ENCODE peak calls at places on chromosomes 1 and 21, in four cellular contexts. One of them, this sample, is unnamed.

GRCh38 chr1:58505286-58505685 is 41.2 kb downstream of the OMA1 start:
- DNase-seq in activated CD4-positive, alpha-beta T cell treated with anti-CD3 and anti-CD28 coated beads, Interleukin-2, amount 10 ng/mL, durations not matched to agents 7 days and 5 days: no peak
- DNase-seq in GM19239: no peak
- DNase-seq in left cardiac atrium: no peak
- DNase-seq in this sample: no peak

GRCh38 chr1:19448491-19449439 is 36.6 kb downstream of the CAPZB start:
- DNase-seq in left cardiac atrium: peak; percentile 62
- DNase-seq in GM19239: no peak
- DNase-seq in activated CD4-positive, alpha-beta T cell treated with anti-CD3 and anti-CD28 coated beads, Interleukin-2, amount 10 ng/mL, durations not matched to agents 7 days and 5 days: no peak
- DNase-seq in this sample: peak; percentile 84

GRCh38 chr1:52037402-52037814 is 3.8 kb upstream of the KTI12 start:
- DNase-seq in left cardiac atrium: no peak
- DNase-seq in GM19239: no peak
- DNase-seq in activated CD4-positive, alpha-beta T cell treated with anti-CD3 and anti-CD28 coated beads, Interleukin-2, amount 10 ng/mL, durations not matched to agents 7 days and 5 days: no peak
- DNase-seq in this sample: no peak

GRCh38 chr1:161999318-162000052 is 24.2 kb downstream of the OLFML2B start:
- DNase-seq in GM19239: no peak
- DNase-seq in activated CD4-positive, alpha-beta T cell treated with anti-CD3 and anti-CD28 coated beads, Interleukin-2, amount 10 ng/mL, durations not matched to agents 7 days and 5 days: no peak
- DNase-seq in left cardiac atrium: no peak
- DNase-seq in this sample: no peak

GRCh38 chr1:7300893-7301292 is 470.2 kb upstream of the VAMP3 start:
- DNase-seq in GM19239: no peak
- DNase-seq in left cardiac atrium: no peak
- DNase-seq in activated CD4-positive, alpha-beta T cell treated with anti-CD3 and anti-CD28 coated beads, Interleukin-2, amount 10 ng/mL, durations not matched to agents 7 days and 5 days: no peak
- DNase-seq in this sample: no peak

GRCh38 chr21:33240404-33240803 is 10.7 kb downstream of the IFNAR2 start:
- DNase-seq in GM19239: no peak
- DNase-seq in left cardiac atrium: no peak
- DNase-seq in activated CD4-positive, alpha-beta T cell treated with anti-CD3 and anti-CD28 coated beads, Interleukin-2, amount 10 ng/mL, durations not matched to agents 7 days and 5 days: no peak
- DNase-seq in this sample: no peak

GRCh38 chr1:164446020-164446419 is 113.0 kb upstream of the PBX1 start:
- DNase-seq in activated CD4-positive, alpha-beta T cell treated with anti-CD3 and anti-CD28 coated beads, Interleukin-2, amount 10 ng/mL, durations not matched to agents 7 days and 5 days: no peak
- DNase-seq in left cardiac atrium: no peak
- DNase-seq in GM19239: no peak
- DNase-seq in this sample: no peak

GRCh38 chr1:65825736-65826135 is 33.0 kb downstream of the PDE4B start:
- DNase-seq in activated CD4-positive, alpha-beta T cell treated with anti-CD3 and anti-CD28 coated beads, Interleukin-2, amount 10 ng/mL, durations not matched to agents 7 days and 5 days: no peak
- DNase-seq in left cardiac atrium: no peak
- DNase-seq in GM19239: no peak
- DNase-seq in this sample: no peak

GRCh38 chr21:35342440-35342839 is 293.3 kb upstream of the RUNX1 start:
- DNase-seq in GM19239: peak; percentile 19
- DNase-seq in activated CD4-positive, alpha-beta T cell treated with anti-CD3 and anti-CD28 coated beads, Interleukin-2, amount 10 ng/mL, durations not matched to agents 7 days and 5 days: no peak
- DNase-seq in left cardiac atrium: no peak
- DNase-seq in this sample: no peak

GRCh38 chr1:182259963-182260362 is 131.6 kb downstream of the GLUL start:
- DNase-seq in left cardiac atrium: no peak
- DNase-seq in activated CD4-positive, alpha-beta T cell treated with anti-CD3 and anti-CD28 coated beads, Interleukin-2, amount 10 ng/mL, durations not matched to agents 7 days and 5 days: no peak
- DNase-seq in GM19239: no peak
- DNase-seq in this sample: no peak

GRCh38 chr1:13725714-13726175 is 25.8 kb downstream of the PRDM2 start:
- DNase-seq in GM19239: no peak
- DNase-seq in activated CD4-positive, alpha-beta T cell treated with anti-CD3 and anti-CD28 coated beads, Interleukin-2, amount 10 ng/mL, durations not matched to agents 7 days and 5 days: peak; percentile 71
- DNase-seq in left cardiac atrium: no peak
- DNase-seq in this sample: no peak

GRCh38 chr1:78726686-78727085 is 77.1 kb downstream of the IFI44 start:
- DNase-seq in left cardiac atrium: no peak
- DNase-seq in GM19239: no peak
- DNase-seq in activated CD4-positive, alpha-beta T cell treated with anti-CD3 and anti-CD28 coated beads, Interleukin-2, amount 10 ng/mL, durations not matched to agents 7 days and 5 days: no peak
- DNase-seq in this sample: no peak